ENCODE peak calls at places on chromosomes 6 and 20, in four cellular contexts. One of them, this sample, is unnamed.
A peak's percentile ranks its signal among the peaks of the same experiment; 100 is the strongest.

GRCh38 chr20:10171864-10172751 is 46.5 kb upstream of the SNAP25 start:
- DNase-seq in T-helper 17 cell: no peak
- DNase-seq in heart left ventricle: no peak
- DNase-seq in psoas muscle: peak; percentile 44
- DNase-seq in this sample: peak; percentile 31

GRCh38 chr6:44076366-44077200 is 50.7 kb downstream of the MRPL14 start:
- DNase-seq in T-helper 17 cell: no peak
- DNase-seq in heart left ventricle: peak; percentile 64
- DNase-seq in psoas muscle: peak; percentile 74
- DNase-seq in this sample: peak; percentile 89

GRCh38 chr20:46182271-46182670 is 64.2 kb downstream of the CD40 start:
- DNase-seq in T-helper 17 cell: no peak
- DNase-seq in heart left ventricle: no peak
- DNase-seq in psoas muscle: no peak
- DNase-seq in this sample: no peak

GRCh38 chr20:1907586-1907985 is 12.4 kb downstream of the SIRPA start:
- DNase-seq in T-helper 17 cell: no peak
- DNase-seq in heart left ventricle: no peak
- DNase-seq in psoas muscle: peak; percentile 40
- DNase-seq in this sample: no peak

GRCh38 chr20:1527923-1528322 is 29.6 kb downstream of the SIRPD start:
- DNase-seq in T-helper 17 cell: no peak
- DNase-seq in heart left ventricle: no peak
- DNase-seq in psoas muscle: no peak
- DNase-seq in this sample: no peak

GRCh38 chr20:50415516-50416268 is 94.5 kb upstream of the PTPN1 start:
- DNase-seq in T-helper 17 cell: no peak
- DNase-seq in heart left ventricle: peak; percentile 99
- DNase-seq in psoas muscle: peak; percentile 100
- DNase-seq in this sample: peak; percentile 100

GRCh38 chr6:167469101-167469500 is 144.2 kb downstream of the TTLL2 start:
- DNase-seq in T-helper 17 cell: no peak
- DNase-seq in heart left ventricle: no peak
- DNase-seq in psoas muscle: no peak
- DNase-seq in this sample: no peak

GRCh38 chr20:19322061-19322985 is 109.9 kb downstream of the SLC24A3 start:
- DNase-seq in T-helper 17 cell: no peak
- DNase-seq in heart left ventricle: no peak
- DNase-seq in psoas muscle: no peak
- DNase-seq in this sample: no peak

GRCh38 chr6:94177429-94177828 is 758.1 kb upstream of the EPHA7 start:
- DNase-seq in T-helper 17 cell: no peak
- DNase-seq in heart left ventricle: no peak
- DNase-seq in psoas muscle: no peak
- DNase-seq in this sample: no peak

GRCh38 chr6:3325210-3325609 is 66.5 kb downstream of the PSMG4 start:
- DNase-seq in T-helper 17 cell: no peak
- DNase-seq in heart left ventricle: no peak
- DNase-seq in psoas muscle: no peak
- DNase-seq in this sample: no peak

GRCh38 chr6:87825865-87826264 is 123.8 kb upstream of the AKIRIN2 start:
- DNase-seq in T-helper 17 cell: no peak
- DNase-seq in heart left ventricle: no peak
- DNase-seq in psoas muscle: no peak
- DNase-seq in this sample: no peak

GRCh38 chr6:92122746-92123145 is 1296.6 kb downstream of the EPHA7 start:
- DNase-seq in T-helper 17 cell: no peak
- DNase-seq in heart left ventricle: no peak
- DNase-seq in psoas muscle: no peak
- DNase-seq in this sample: no peak

GRCh38 chr20:1899169-1899525 is 3.9 kb downstream of the SIRPA start:
- DNase-seq in T-helper 17 cell: no peak
- DNase-seq in heart left ventricle: no peak
- DNase-seq in psoas muscle: no peak
- DNase-seq in this sample: no peak

GRCh38 chr6:53179961-53180651 is 31.5 kb upstream of the GCM1 start:
- DNase-seq in T-helper 17 cell: no peak
- DNase-seq in heart left ventricle: peak; percentile 41
- DNase-seq in psoas muscle: peak; percentile 21
- DNase-seq in this sample: peak; percentile 36

GRCh38 chr6:5260111-5260620 is 584 bp downstream of the LYRM4 start:
- DNase-seq in T-helper 17 cell: peak; percentile 56
- DNase-seq in heart left ventricle: peak; percentile 37
- DNase-seq in psoas muscle: no peak
- DNase-seq in this sample: peak; percentile 55

GRCh38 chr20:15560936-15561531 is 1012.2 kb downstream of the KIF16B start:
- DNase-seq in T-helper 17 cell: no peak
- DNase-seq in heart left ventricle: no peak
- DNase-seq in psoas muscle: no peak
- DNase-seq in this sample: no peak

GRCh38 chr6:166553563-166554271 is 32.8 kb downstream of the RAMACL start:
- DNase-seq in T-helper 17 cell: no peak
- DNase-seq in heart left ventricle: peak; percentile 60
- DNase-seq in psoas muscle: peak; percentile 62
- DNase-seq in this sample: peak; percentile 60

GRCh38 chr20:35225319-35226125 is 968 bp upstream of the MMP24 start:
- DNase-seq in T-helper 17 cell: no peak
- DNase-seq in heart left ventricle: no peak
- DNase-seq in psoas muscle: no peak
- DNase-seq in this sample: no peak

GRCh38 chr6:28566527-28567252 is 41.0 kb downstream of the GPX5 start:
- DNase-seq in T-helper 17 cell: no peak
- DNase-seq in heart left ventricle: no peak
- DNase-seq in psoas muscle: no peak
- DNase-seq in this sample: no peak

GRCh38 chr20:22958390-22958789 is 76.7 kb upstream of the SSTR4 start:
- DNase-seq in T-helper 17 cell: no peak
- DNase-seq in heart left ventricle: no peak
- DNase-seq in psoas muscle: no peak
- DNase-seq in this sample: no peak

GRCh38 chr6:162301128-162301527 is 426.4 kb downstream of the PRKN start:
- DNase-seq in T-helper 17 cell: no peak
- DNase-seq in heart left ventricle: no peak
- DNase-seq in psoas muscle: no peak
- DNase-seq in this sample: no peak

GRCh38 chr6:163263196-163263595 is 151.3 kb upstream of the QKI start:
- DNase-seq in T-helper 17 cell: no peak
- DNase-seq in heart left ventricle: no peak
- DNase-seq in psoas muscle: peak; percentile 38
- DNase-seq in this sample: peak; percentile 70

GRCh38 chr6:32188381-32189081 is 1.5 kb downstream of the PBX2 start:
- DNase-seq in T-helper 17 cell: no peak
- DNase-seq in heart left ventricle: no peak
- DNase-seq in psoas muscle: no peak
- DNase-seq in this sample: no peak

This sample was measured in left ventricle myocardium superior.